ENCODE peak calls at places on chromosomes 1 and 21, in five cellular contexts. Q is thoracic aorta, F is T-helper 2 cell, A is ELF-1, J is AG20443. Y is an unnamed sample.
A peak's percentile ranks its signal among the peaks of the same experiment; 100 is the strongest.

GRCh38 chr1:176450526-176450925 is 12.4 kb upstream of the PAPPA2 start:
- DNase-seq in A (no peak), J (no peak), Q (no peak), F (no peak), Y (no peak)

GRCh38 chr1:59574085-59574484 is 240.7 kb upstream of the HOOK1 start:
- DNase-seq in Q (no peak), F (no peak), J (peak; percentile 56), A (no peak), Y (no peak)

GRCh38 chr1:243495442-243496172 is 239.8 kb downstream of the SDCCAG8 start:
- DNase-seq in Q (no peak), J (peak; percentile 72), F (no peak), A (no peak), Y (peak; percentile 56)

GRCh38 chr1:199102239-199102638 is 463.4 kb downstream of the PTPRC start:
- DNase-seq in F (no peak), J (no peak), A (no peak), Q (no peak), Y (no peak)

GRCh38 chr1:109773203-109773899 is 9.6 kb upstream of the EPS8L3 start:
- DNase-seq in J (peak; percentile 91), Q (peak; percentile 57), A (peak; percentile 83), F (peak; percentile 43), Y (peak; percentile 89)

GRCh38 chr21:44904141-44904923 is 16.4 kb downstream of the ITGB2 start:
- DNase-seq in A (no peak), Q (no peak), F (no peak), J (no peak), Y (no peak)

GRCh38 chr1:84386716-84387479 is 11.4 kb upstream of the DNASE2B start:
- DNase-seq in J (no peak), F (no peak), Q (no peak), A (no peak), Y (no peak)

GRCh38 chr1:59142663-59143487 is 154.0 kb upstream of the FGGY start:
- DNase-seq in Q (no peak), F (no peak), J (peak; percentile 90), A (peak; percentile 81), Y (peak; percentile 53)

GRCh38 chr1:232038704-232039103 is 412.1 kb downstream of the DISC1 start:
- DNase-seq in Q (no peak), F (no peak), J (no peak), A (no peak), Y (no peak)